ENCODE peak calls at places on chromosomes 6 and 20, in six cellular contexts. One of them, this sample, is unnamed.

GRCh38 chr6:125201961-125202729 is 48.6 kb downstream of the TPD52L1 start:
- DNase-seq in substantia nigra: no peak
- DNase-seq in tibial artery: peak
- DNase-seq in Peyer's patch: peak
- DNase-seq in Karpas-422: no peak
- DNase-seq in upper lobe of right lung: peak
- DNase-seq in this sample: no peak

GRCh38 chr6:110524305-110524704 is 47.9 kb upstream of the SLC22A16 start:
- DNase-seq in substantia nigra: no peak
- DNase-seq in tibial artery: no peak
- DNase-seq in Peyer's patch: no peak
- DNase-seq in Karpas-422: no peak
- DNase-seq in upper lobe of right lung: no peak
- DNase-seq in this sample: no peak

GRCh38 chr20:62875419-62876355 is 14.1 kb upstream of the TCFL5 start:
- DNase-seq in substantia nigra: peak
- DNase-seq in tibial artery: peak
- DNase-seq in Peyer's patch: peak
- DNase-seq in Karpas-422: no peak
- DNase-seq in upper lobe of right lung: no peak
- DNase-seq in this sample: peak

GRCh38 chr20:35511814-35512420 is 17.5 kb downstream of the C20orf173 start:
- DNase-seq in substantia nigra: peak
- DNase-seq in tibial artery: no peak
- DNase-seq in Peyer's patch: no peak
- DNase-seq in Karpas-422: peak
- DNase-seq in upper lobe of right lung: no peak
- DNase-seq in this sample: no peak

GRCh38 chr6:85726206-85726605 is 83.5 kb upstream of the SYNCRIP start:
- DNase-seq in substantia nigra: no peak
- DNase-seq in tibial artery: no peak
- DNase-seq in Peyer's patch: no peak
- DNase-seq in Karpas-422: peak
- DNase-seq in upper lobe of right lung: no peak
- DNase-seq in this sample: no peak

GRCh38 chr6:3322366-3322890 is 63.7 kb downstream of the PSMG4 start:
- DNase-seq in substantia nigra: no peak
- DNase-seq in tibial artery: no peak
- DNase-seq in Peyer's patch: no peak
- DNase-seq in Karpas-422: no peak
- DNase-seq in upper lobe of right lung: no peak
- DNase-seq in this sample: no peak

GRCh38 chr6:26215200-26216014 is 128.2 kb downstream of the HFE start:
- DNase-seq in substantia nigra: no peak
- DNase-seq in tibial artery: no peak
- DNase-seq in Peyer's patch: no peak
- DNase-seq in Karpas-422: peak
- DNase-seq in upper lobe of right lung: no peak
- DNase-seq in this sample: no peak

GRCh38 chr20:51665543-51666118 is 102.6 kb downstream of the ATP9A start:
- DNase-seq in substantia nigra: no peak
- DNase-seq in tibial artery: no peak
- DNase-seq in Peyer's patch: no peak
- DNase-seq in Karpas-422: no peak
- DNase-seq in upper lobe of right lung: no peak
- DNase-seq in this sample: no peak

GRCh38 chr6:48134246-48134645 is 23.2 kb upstream of the PTCHD4 start:
- DNase-seq in substantia nigra: no peak
- DNase-seq in tibial artery: no peak
- DNase-seq in Peyer's patch: no peak
- DNase-seq in Karpas-422: no peak
- DNase-seq in upper lobe of right lung: no peak
- DNase-seq in this sample: no peak

GRCh38 chr6:31541059-31541657 is 645 bp downstream of the DDX39B start:
- DNase-seq in substantia nigra: no peak
- DNase-seq in tibial artery: no peak
- DNase-seq in Peyer's patch: no peak
- DNase-seq in Karpas-422: peak
- DNase-seq in upper lobe of right lung: no peak
- DNase-seq in this sample: no peak

GRCh38 chr6:2448826-2449571 is 203.6 kb upstream of the GMDS start:
- DNase-seq in substantia nigra: peak
- DNase-seq in tibial artery: no peak
- DNase-seq in Peyer's patch: no peak
- DNase-seq in Karpas-422: peak
- DNase-seq in upper lobe of right lung: no peak
- DNase-seq in this sample: no peak

GRCh38 chr20:54570561-54570960 is 95.2 kb downstream of the DOK5 start:
- DNase-seq in substantia nigra: no peak
- DNase-seq in tibial artery: no peak
- DNase-seq in Peyer's patch: no peak
- DNase-seq in Karpas-422: no peak
- DNase-seq in upper lobe of right lung: no peak
- DNase-seq in this sample: no peak

GRCh38 chr6:15036690-15037245 is 209.1 kb upstream of the JARID2 start:
- DNase-seq in substantia nigra: peak
- DNase-seq in tibial artery: no peak
- DNase-seq in Peyer's patch: peak
- DNase-seq in Karpas-422: no peak
- DNase-seq in upper lobe of right lung: peak
- DNase-seq in this sample: peak

GRCh38 chr6:39934060-39934757 is at the start of gene MOCS1:
- DNase-seq in substantia nigra: peak
- DNase-seq in tibial artery: peak
- DNase-seq in Peyer's patch: peak
- DNase-seq in Karpas-422: no peak
- DNase-seq in upper lobe of right lung: peak
- DNase-seq in this sample: peak

GRCh38 chr6:41939091-41939847 is 2.3 kb downstream of the CCND3 start:
- DNase-seq in substantia nigra: peak
- DNase-seq in tibial artery: no peak
- DNase-seq in Peyer's patch: no peak
- DNase-seq in Karpas-422: peak
- DNase-seq in upper lobe of right lung: peak
- DNase-seq in this sample: no peak

GRCh38 chr6:12842126-12842525 is 125.6 kb downstream of the PHACTR1 start:
- DNase-seq in substantia nigra: no peak
- DNase-seq in tibial artery: no peak
- DNase-seq in Peyer's patch: no peak
- DNase-seq in Karpas-422: no peak
- DNase-seq in upper lobe of right lung: no peak
- DNase-seq in this sample: no peak

GRCh38 chr6:7050099-7050498 is 57.7 kb upstream of the RREB1 start:
- DNase-seq in substantia nigra: no peak
- DNase-seq in tibial artery: no peak
- DNase-seq in Peyer's patch: no peak
- DNase-seq in Karpas-422: no peak
- DNase-seq in upper lobe of right lung: no peak
- DNase-seq in this sample: no peak

GRCh38 chr6:38573800-38574395 is 65.8 kb downstream of the BTBD9 start:
- DNase-seq in substantia nigra: no peak
- DNase-seq in tibial artery: no peak
- DNase-seq in Peyer's patch: no peak
- DNase-seq in Karpas-422: no peak
- DNase-seq in upper lobe of right lung: no peak
- DNase-seq in this sample: no peak

GRCh38 chr6:15593798-15594197 is 69.0 kb downstream of the DTNBP1 start:
- DNase-seq in substantia nigra: no peak
- DNase-seq in tibial artery: no peak
- DNase-seq in Peyer's patch: no peak
- DNase-seq in Karpas-422: no peak
- DNase-seq in upper lobe of right lung: no peak
- DNase-seq in this sample: no peak

GRCh38 chr6:7008451-7008988 is 99.2 kb upstream of the RREB1 start:
- DNase-seq in substantia nigra: no peak
- DNase-seq in tibial artery: no peak
- DNase-seq in Peyer's patch: no peak
- DNase-seq in Karpas-422: no peak
- DNase-seq in upper lobe of right lung: no peak
- DNase-seq in this sample: no peak

GRCh38 chr6:124007915-124008688 is 204.4 kb downstream of the NKAIN2 start:
- DNase-seq in substantia nigra: no peak
- DNase-seq in tibial artery: no peak
- DNase-seq in Peyer's patch: no peak
- DNase-seq in Karpas-422: no peak
- DNase-seq in upper lobe of right lung: no peak
- DNase-seq in this sample: no peak

GRCh38 chr20:50172347-50173013 is 18.1 kb upstream of the CEBPB start:
- DNase-seq in substantia nigra: peak
- DNase-seq in tibial artery: peak
- DNase-seq in Peyer's patch: peak
- DNase-seq in Karpas-422: no peak
- DNase-seq in upper lobe of right lung: peak
- DNase-seq in this sample: peak

GRCh38 chr20:35828434-35828833 is 56.6 kb downstream of the PHF20 start:
- DNase-seq in substantia nigra: no peak
- DNase-seq in tibial artery: no peak
- DNase-seq in Peyer's patch: no peak
- DNase-seq in Karpas-422: no peak
- DNase-seq in upper lobe of right lung: no peak
- DNase-seq in this sample: no peak

GRCh38 chr6:148324297-148325007 is 18.2 kb upstream of the SASH1 start:
- DNase-seq in substantia nigra: no peak
- DNase-seq in tibial artery: no peak
- DNase-seq in Peyer's patch: no peak
- DNase-seq in Karpas-422: no peak
- DNase-seq in upper lobe of right lung: peak
- DNase-seq in this sample: no peak
- H3K27ac ChIP-seq in substantia nigra: no peak
- H3K27ac ChIP-seq in tibial artery: no peak
- H3K27ac ChIP-seq in Peyer's patch: no peak
- H3K27ac ChIP-seq in Karpas-422: no peak
- H3K27ac ChIP-seq in upper lobe of right lung: no peak
- H3K27ac ChIP-seq in this sample: no peak

GRCh38 chr20:45420125-45420524 is 4.2 kb downstream of the PIGT start:
- DNase-seq in substantia nigra: no peak
- DNase-seq in tibial artery: no peak
- DNase-seq in Peyer's patch: no peak
- DNase-seq in Karpas-422: no peak
- DNase-seq in upper lobe of right lung: no peak
- DNase-seq in this sample: no peak
- H3K27ac ChIP-seq in substantia nigra: peak
- H3K27ac ChIP-seq in tibial artery: peak
- H3K27ac ChIP-seq in Peyer's patch: peak
- H3K27ac ChIP-seq in Karpas-422: peak
- H3K27ac ChIP-seq in upper lobe of right lung: no peak
- H3K27ac ChIP-seq in this sample: peak

GRCh38 chr6:143974089-143974488 is 34.0 kb downstream of the PLAGL1 start:
- DNase-seq in substantia nigra: no peak
- DNase-seq in tibial artery: no peak
- DNase-seq in Peyer's patch: no peak
- DNase-seq in Karpas-422: no peak
- DNase-seq in upper lobe of right lung: no peak
- DNase-seq in this sample: no peak
- H3K27ac ChIP-seq in substantia nigra: no peak
- H3K27ac ChIP-seq in tibial artery: no peak
- H3K27ac ChIP-seq in Peyer's patch: no peak
- H3K27ac ChIP-seq in Karpas-422: no peak
- H3K27ac ChIP-seq in upper lobe of right lung: no peak
- H3K27ac ChIP-seq in this sample: no peak

DNA sequence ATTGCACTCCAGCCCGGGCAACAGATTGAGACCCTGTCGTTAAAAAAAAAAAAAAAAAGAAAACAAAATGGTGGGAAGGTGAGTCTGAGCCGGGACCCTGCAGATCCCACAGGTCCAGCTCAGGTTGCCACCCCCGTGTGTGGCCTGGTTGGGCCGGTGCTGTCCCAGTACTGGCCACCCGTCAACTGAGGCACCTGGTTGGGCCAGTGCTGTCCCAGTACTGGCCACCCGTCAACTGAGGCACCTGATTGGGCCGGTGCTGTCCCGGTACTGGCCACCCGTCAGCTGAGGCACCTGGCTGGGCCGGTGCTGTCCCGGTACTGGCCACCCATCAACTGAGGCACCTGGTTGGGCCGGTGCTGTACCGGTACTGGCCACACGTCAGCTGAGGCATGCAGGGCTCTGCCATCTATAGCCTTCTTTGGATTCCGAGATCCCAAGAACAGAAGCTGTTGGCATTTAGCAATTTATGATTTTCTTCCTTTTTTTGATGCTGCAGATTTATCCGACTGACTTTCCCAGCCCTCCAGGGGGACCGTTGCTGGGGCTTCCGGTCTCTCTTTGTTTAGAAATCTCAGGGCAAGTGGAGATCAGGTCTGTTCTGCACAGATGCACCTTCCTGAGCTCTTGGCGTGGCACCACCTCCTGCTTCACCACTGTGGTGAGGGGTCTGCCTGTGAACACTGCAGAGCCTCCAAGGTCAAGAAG is 113.8 kb downstream of the SYCP2 start:
- DNase-seq in substantia nigra: no peak
- DNase-seq in tibial artery: no peak
- DNase-seq in Peyer's patch: peak
- DNase-seq in Karpas-422: no peak
- DNase-seq in upper lobe of right lung: no peak
- DNase-seq in this sample: no peak
- H3K27ac ChIP-seq in substantia nigra: peak
- H3K27ac ChIP-seq in tibial artery: no peak
- H3K27ac ChIP-seq in Peyer's patch: no peak
- H3K27ac ChIP-seq in Karpas-422: no peak
- H3K27ac ChIP-seq in upper lobe of right lung: no peak
- H3K27ac ChIP-seq in this sample: peak

GRCh38 chr20:38573381-38573780 is 7.6 kb upstream of the ADIG start:
- DNase-seq in substantia nigra: peak
- DNase-seq in tibial artery: no peak
- DNase-seq in Peyer's patch: no peak
- DNase-seq in Karpas-422: no peak
- DNase-seq in upper lobe of right lung: no peak
- DNase-seq in this sample: no peak
- H3K27ac ChIP-seq in substantia nigra: no peak
- H3K27ac ChIP-seq in tibial artery: no peak
- H3K27ac ChIP-seq in Peyer's patch: no peak
- H3K27ac ChIP-seq in Karpas-422: no peak
- H3K27ac ChIP-seq in upper lobe of right lung: no peak
- H3K27ac ChIP-seq in this sample: no peak

GRCh38 chr6:122845916-122846632 is 57.0 kb downstream of the SMPDL3A start:
- DNase-seq in substantia nigra: no peak
- DNase-seq in tibial artery: no peak
- DNase-seq in Peyer's patch: no peak
- DNase-seq in Karpas-422: no peak
- DNase-seq in upper lobe of right lung: no peak
- DNase-seq in this sample: no peak
- H3K27ac ChIP-seq in substantia nigra: no peak
- H3K27ac ChIP-seq in tibial artery: no peak
- H3K27ac ChIP-seq in Peyer's patch: no peak
- H3K27ac ChIP-seq in Karpas-422: no peak
- H3K27ac ChIP-seq in upper lobe of right lung: no peak
- H3K27ac ChIP-seq in this sample: no peak